ENCODE peak calls at places on chromosomes 16 and 17, in nine cellular contexts. E is left ventricle myocardium inferior; P is amniotic stem cell; U is left cardiac atrium; Y is retina; F is HCEC 1CT; Z is mucosa of gallbladder; D is Kasumi-1; C is stimulated activated CD8-positive, alpha-beta memory T cell treated with anti-CD3 and anti-CD28 coated beads, Interleukin-15, amount 100 ng/mL, for 48 hours. G is an unnamed sample.

GRCh38 chr17:77434136-77435114 is 293.7 kb downstream of the SEC14L1 start:
- DNase-seq in F (no peak), D (no peak), P (no peak), Y (no peak), C (no peak), Z (no peak), E (no peak), U (no peak), G (no peak)

GRCh38 chr16:68368602-68368944 is 57.8 kb downstream of the PRMT7 start:
- DNase-seq in F (no peak), P (no peak), Z (no peak), C (no peak), Y (no peak), E (no peak), D (no peak), U (no peak), G (no peak)

GRCh38 chr16:79508294-79508693 is 92.2 kb downstream of the MAF start:
- DNase-seq in E (no peak), Y (no peak), C (no peak), F (no peak), D (no peak), U (peak), P (no peak), Z (no peak), G (no peak)

GRCh38 chr17:35984140-35984539 is 2.4 kb downstream of the CCL14 start:
- DNase-seq in D (no peak), C (no peak), U (no peak), Y (no peak), P (no peak), Z (no peak), F (no peak), E (no peak), G (no peak)

GRCh38 chr17:81966343-81967243 is 5.6 kb upstream of the NOTUM start:
- DNase-seq in F (peak), D (peak), U (peak), E (peak), Z (peak), Y (peak), P (no peak), C (no peak), G (no peak)

GRCh38 chr17:79792984-79793923 is 3.6 kb downstream of the CBX8 start:
- DNase-seq in Z (no peak), E (no peak), C (no peak), P (peak), F (peak), D (no peak), U (no peak), Y (peak), G (no peak)

GRCh38 chr16:30054451-30054850 is 11.1 kb upstream of the ALDOA start:
- DNase-seq in F (no peak), C (no peak), D (no peak), Z (no peak), U (no peak), P (no peak), E (no peak), Y (no peak), G (no peak)

GRCh38 chr17:44556114-44556853 is 1.0 kb upstream of the FZD2 start:
- DNase-seq in U (no peak), P (no peak), D (peak), F (peak), C (no peak), Z (peak), Y (peak), E (peak), G (peak)

GRCh38 chr17:57121308-57122042 is 36.4 kb downstream of the AKAP1 start:
- DNase-seq in P (no peak), E (no peak), Y (peak), Z (no peak), D (peak), U (no peak), F (peak), C (no peak), G (peak)

GRCh38 chr16:85372627-85373372 is 240.3 kb upstream of the GSE1 start:
- DNase-seq in C (peak), Z (no peak), U (peak), P (peak), E (no peak), F (peak), D (peak), Y (no peak), G (no peak)

GRCh38 chr16:83517398-83517797 is 290.4 kb upstream of the HSBP1 start:
- DNase-seq in E (no peak), D (no peak), Y (no peak), F (no peak), Z (no peak), C (no peak), U (no peak), P (no peak), G (peak)

GRCh38 chr17:61363601-61364462 is 35.8 kb upstream of the TBX2 start:
- DNase-seq in E (no peak), Y (no peak), U (no peak), D (no peak), C (no peak), Z (no peak), F (no peak), P (no peak), G (no peak)

GRCh38 chr17:68398731-68399637 is 58.3 kb downstream of the WIPI1 start:
- DNase-seq in Y (peak), C (peak), U (peak), F (peak), P (peak), E (peak), Z (peak), D (peak), G (peak)

GRCh38 chr16:53055603-53056527 is 1.1 kb downstream of the CHD9 start:
- DNase-seq in F (peak), U (peak), P (peak), Z (peak), C (no peak), E (no peak), Y (no peak), D (peak), G (peak)

GRCh38 chr17:77188084-77189066 is 47.6 kb downstream of the SEC14L1 start:
- DNase-seq in P (no peak), D (no peak), F (no peak), Y (no peak), C (no peak), U (no peak), E (no peak), Z (no peak), G (no peak)

GRCh38 chr17:65054602-65055001 is 1.9 kb downstream of the GNA13 start:
- DNase-seq in D (no peak), C (no peak), F (no peak), Z (no peak), E (no peak), U (no peak), P (no peak), Y (no peak), G (no peak)

GRCh38 chr17:61638087-61638486 is 47.1 kb upstream of the NACA2 start:
- DNase-seq in D (no peak), C (no peak), F (no peak), Z (no peak), Y (no peak), U (no peak), E (no peak), P (no peak), G (no peak)

GRCh38 chr17:44738214-44738906 is 20.4 kb upstream of the ADAM11 start:
- DNase-seq in Z (no peak), C (no peak), E (no peak), Y (no peak), D (no peak), P (no peak), U (no peak), F (peak), G (peak)

GRCh38 chr17:48307814-48308411 is 122.1 kb downstream of the SKAP1 start:
- DNase-seq in U (peak), Z (peak), F (peak), C (no peak), E (peak), P (no peak), Y (peak), D (peak), G (peak)

GRCh38 chr16:75908301-75908700 is 182.0 kb upstream of the CPHXL start:
- DNase-seq in D (no peak), F (no peak), C (no peak), E (no peak), U (no peak), Z (no peak), Y (peak), P (no peak), G (no peak)

GRCh38 chr16:3822366-3823045 is 58.0 kb downstream of the CREBBP start:
- DNase-seq in E (no peak), C (no peak), Z (no peak), D (no peak), F (no peak), Y (no peak), U (no peak), P (no peak), G (no peak)

GRCh38 chr17:19433240-19433639 is 22.2 kb downstream of the RNF112 start:
- DNase-seq in D (no peak), Z (no peak), P (no peak), Y (no peak), C (no peak), F (no peak), E (no peak), U (no peak), G (no peak)